ENCODE peak calls at places on chromosomes 2 and 18, in ten cellular contexts. G, A, X, J, P, I, T, B, H and D are unnamed samples.

GRCh38 chr2:234932591-234933168 is 19.1 kb upstream of the SH3BP4 start:
- DNase-seq in G (no peak), A (no peak), X (no peak), J (no peak), P (no peak), I (peak; percentile 72), T (no peak), B (no peak), H (no peak), D (no peak)

GRCh38 chr2:134917958-134918517 is 584 bp upstream of the CCNT2 start:
- DNase-seq in G (no peak), A (peak; percentile 89), X (no peak), J (peak; percentile 95), P (no peak), I (no peak), T (peak; percentile 80), B (peak; percentile 68), H (peak; percentile 82), D (peak; percentile 90)

GRCh38 chr2:233384811-233385488 is 30.7 kb downstream of the DGKD start:
- DNase-seq in G (peak; percentile 19), A (peak; percentile 61), X (no peak), J (peak; percentile 21), P (no peak), I (peak; percentile 46), T (no peak), B (no peak), H (no peak), D (no peak)

GRCh38 chr2:173217106-173217840 is 137.4 kb upstream of the CDCA7 start:
- DNase-seq in G (no peak), A (no peak), X (no peak), J (no peak), P (no peak), I (peak; percentile 51), T (no peak), B (no peak), H (no peak), D (no peak)

GRCh38 chr2:85754313-85755095 is 713 bp downstream of the ATOH8 start:
- DNase-seq in G (peak; percentile 58), A (peak; percentile 46), X (peak; percentile 71), J (no peak), P (peak; percentile 71), I (peak; percentile 91), T (peak; percentile 66), B (no peak), H (no peak), D (no peak)

GRCh38 chr2:33617401-33617800 is 18.3 kb upstream of the FAM98A start:
- DNase-seq in G (no peak), A (no peak), X (no peak), J (no peak), P (no peak), I (no peak), T (no peak), B (no peak), H (no peak), D (no peak)

GRCh38 chr2:216606551-216607527 is 26.4 kb upstream of the IGFBP2 start:
- DNase-seq in G (no peak), A (no peak), X (no peak), J (peak; percentile 67), P (no peak), I (peak; percentile 81), T (no peak), B (no peak), H (peak; percentile 7), D (no peak)

GRCh38 chr2:53545159-53546055 is 222.2 kb upstream of the CHAC2 start:
- DNase-seq in G (no peak), A (no peak), X (no peak), J (no peak), P (no peak), I (no peak), T (no peak), B (no peak), H (no peak), D (no peak)

GRCh38 chr2:86360781-86361180 is 23.4 kb upstream of the REEP1 start:
- DNase-seq in G (no peak), A (no peak), X (no peak), J (no peak), P (no peak), I (no peak), T (no peak), B (no peak), H (no peak), D (no peak)

GRCh38 chr18:46321954-46322353 is 217.8 kb downstream of the HAUS1 start:
- DNase-seq in G (no peak), A (no peak), X (no peak), J (no peak), P (no peak), I (peak; percentile 61), T (no peak), B (no peak), H (no peak), D (no peak)